ENCODE peak calls at places on chromosomes 16 and 17, in six cellular contexts. One of them, this sample, is unnamed.

GRCh38 chr16:2910441-2910840 is 1.3 kb upstream of the FLYWCH1 start:
- DNase-seq in CD8-positive, alpha-beta T cell: no peak
- DNase-seq in nucleus accumbens: no peak
- DNase-seq in dorsolateral prefrontal cortex: no peak
- DNase-seq in cardiac muscle cell: no peak
- DNase-seq in NCI-H446 treated with DMSO at 0.1 percent for 48 hours: no peak
- DNase-seq in this sample: no peak

GRCh38 chr17:40038882-40039513 is 15.2 kb downstream of the MED24 start:
- DNase-seq in CD8-positive, alpha-beta T cell: no peak
- DNase-seq in nucleus accumbens: peak; percentile 7
- DNase-seq in dorsolateral prefrontal cortex: peak; percentile 58
- DNase-seq in cardiac muscle cell: peak; percentile 89
- DNase-seq in NCI-H446 treated with DMSO at 0.1 percent for 48 hours: no peak
- DNase-seq in this sample: peak; percentile 80

GRCh38 chr16:89709166-89709565 is 7.7 kb upstream of the SPATA2L start:
- DNase-seq in CD8-positive, alpha-beta T cell: no peak
- DNase-seq in nucleus accumbens: no peak
- DNase-seq in dorsolateral prefrontal cortex: no peak
- DNase-seq in cardiac muscle cell: no peak
- DNase-seq in NCI-H446 treated with DMSO at 0.1 percent for 48 hours: no peak
- DNase-seq in this sample: no peak

GRCh38 chr17:41619162-41619933 is 5.0 kb downstream of the KRT17 start:
- DNase-seq in CD8-positive, alpha-beta T cell: no peak
- DNase-seq in nucleus accumbens: no peak
- DNase-seq in dorsolateral prefrontal cortex: no peak
- DNase-seq in cardiac muscle cell: no peak
- DNase-seq in NCI-H446 treated with DMSO at 0.1 percent for 48 hours: no peak
- DNase-seq in this sample: no peak

GRCh38 chr17:80997471-80998387 is 6.1 kb downstream of the CHMP6 start:
- DNase-seq in CD8-positive, alpha-beta T cell: no peak
- DNase-seq in nucleus accumbens: no peak
- DNase-seq in dorsolateral prefrontal cortex: no peak
- DNase-seq in cardiac muscle cell: no peak
- DNase-seq in NCI-H446 treated with DMSO at 0.1 percent for 48 hours: no peak
- DNase-seq in this sample: peak; percentile 4

GRCh38 chr17:19384723-19385391 is 2.1 kb downstream of the MFAP4 start:
- DNase-seq in CD8-positive, alpha-beta T cell: no peak
- DNase-seq in nucleus accumbens: peak; percentile 84
- DNase-seq in dorsolateral prefrontal cortex: peak; percentile 94
- DNase-seq in cardiac muscle cell: peak; percentile 98
- DNase-seq in NCI-H446 treated with DMSO at 0.1 percent for 48 hours: peak; percentile 84
- DNase-seq in this sample: peak; percentile 88

GRCh38 chr17:82804442-82805191 is 35.2 kb downstream of the ZNF750 start:
- DNase-seq in CD8-positive, alpha-beta T cell: no peak
- DNase-seq in nucleus accumbens: no peak
- DNase-seq in dorsolateral prefrontal cortex: peak; percentile 45
- DNase-seq in cardiac muscle cell: peak; percentile 79
- DNase-seq in NCI-H446 treated with DMSO at 0.1 percent for 48 hours: no peak
- DNase-seq in this sample: no peak

GRCh38 chr17:61450641-61451537 is 1.3 kb upstream of the TBX4 start:
- DNase-seq in CD8-positive, alpha-beta T cell: no peak
- DNase-seq in nucleus accumbens: no peak
- DNase-seq in dorsolateral prefrontal cortex: no peak
- DNase-seq in cardiac muscle cell: no peak
- DNase-seq in NCI-H446 treated with DMSO at 0.1 percent for 48 hours: no peak
- DNase-seq in this sample: no peak

GRCh38 chr17:29874931-29875596 is 55.0 kb downstream of the SSH2 start:
- DNase-seq in CD8-positive, alpha-beta T cell: no peak
- DNase-seq in nucleus accumbens: no peak
- DNase-seq in dorsolateral prefrontal cortex: no peak
- DNase-seq in cardiac muscle cell: no peak
- DNase-seq in NCI-H446 treated with DMSO at 0.1 percent for 48 hours: no peak
- DNase-seq in this sample: no peak

GRCh38 chr17:57370051-57370581 is 113.8 kb downstream of the MSI2 start:
- DNase-seq in CD8-positive, alpha-beta T cell: no peak
- DNase-seq in nucleus accumbens: no peak
- DNase-seq in dorsolateral prefrontal cortex: no peak
- DNase-seq in cardiac muscle cell: peak; percentile 92
- DNase-seq in NCI-H446 treated with DMSO at 0.1 percent for 48 hours: no peak
- DNase-seq in this sample: peak; percentile 50

This sample was measured in hepatocyte.